ENCODE peak calls at places on chromosomes 11 and 22, in six cellular contexts. S, H, U, J, T and K are unnamed samples.

GRCh38 chr11:74678591-74679512 is 52.4 kb downstream of the CHRDL2 start:
- DNase-seq in S (no peak), H (no peak), U (no peak), J (peak), T (peak), K (no peak)

GRCh38 chr22:49151256-49152131 is 676.2 kb downstream of the BRD1 start:
- DNase-seq in S (no peak), H (no peak), U (peak), J (no peak), T (no peak), K (no peak)

GRCh38 chr11:75582935-75583709 is 21.1 kb downstream of the SERPINH1 start:
- DNase-seq in S (peak), H (no peak), U (peak), J (peak), T (peak), K (peak)

GRCh38 chr11:560305-561147 is at the start of the genes LMNTD2 and RASSF7:
- DNase-seq in S (peak), H (peak), U (peak), J (peak), T (peak), K (peak)

GRCh38 chr22:50114221-50114981 is 24.6 kb downstream of the MOV10L1 start:
- DNase-seq in S (no peak), H (no peak), U (peak), J (no peak), T (no peak), K (no peak)

GRCh38 chr11:114322934-114323333 is 26.7 kb downstream of the NNMT start:
- DNase-seq in S (no peak), H (no peak), U (no peak), J (no peak), T (no peak), K (no peak)

GRCh38 chr22:50505776-50506610 is 1.5 kb downstream of the LMF2 start:
- DNase-seq in S (no peak), H (no peak), U (no peak), J (no peak), T (no peak), K (no peak)

GRCh38 chr11:117972589-117973445 is 13.4 kb upstream of the IL10RA start:
- DNase-seq in S (no peak), H (no peak), U (no peak), J (no peak), T (no peak), K (no peak)

GRCh38 chr11:74925281-74925680 is 23.6 kb downstream of the XRRA1 start:
- DNase-seq in S (no peak), H (no peak), U (no peak), J (no peak), T (no peak), K (no peak)

GRCh38 chr22:46671824-46672432 is 51.7 kb downstream of the GRAMD4 start:
- DNase-seq in S (no peak), H (no peak), U (no peak), J (no peak), T (no peak), K (peak)

GRCh38 chr11:118876261-118876660 is 7.4 kb upstream of the CXCR5 start:
- DNase-seq in S (no peak), H (no peak), U (no peak), J (no peak), T (no peak), K (no peak)

GRCh38 chr11:45092901-45093760 is 53.3 kb upstream of the PRDM11 start:
- DNase-seq in S (no peak), H (no peak), U (no peak), J (no peak), T (no peak), K (no peak)

GRCh38 chr11:118621071-118621815 is 13.8 kb downstream of the PHLDB1 start:
- DNase-seq in S (no peak), H (peak), U (peak), J (peak), T (peak), K (peak)

GRCh38 chr11:112584674-112585073 is 324.0 kb upstream of the PLET1 start:
- DNase-seq in S (no peak), H (no peak), U (no peak), J (peak), T (no peak), K (no peak)

GRCh38 chr11:10632483-10632882 is 61.1 kb downstream of the IRAG1 start:
- DNase-seq in S (no peak), H (no peak), U (no peak), J (peak), T (no peak), K (no peak)

DNA sequence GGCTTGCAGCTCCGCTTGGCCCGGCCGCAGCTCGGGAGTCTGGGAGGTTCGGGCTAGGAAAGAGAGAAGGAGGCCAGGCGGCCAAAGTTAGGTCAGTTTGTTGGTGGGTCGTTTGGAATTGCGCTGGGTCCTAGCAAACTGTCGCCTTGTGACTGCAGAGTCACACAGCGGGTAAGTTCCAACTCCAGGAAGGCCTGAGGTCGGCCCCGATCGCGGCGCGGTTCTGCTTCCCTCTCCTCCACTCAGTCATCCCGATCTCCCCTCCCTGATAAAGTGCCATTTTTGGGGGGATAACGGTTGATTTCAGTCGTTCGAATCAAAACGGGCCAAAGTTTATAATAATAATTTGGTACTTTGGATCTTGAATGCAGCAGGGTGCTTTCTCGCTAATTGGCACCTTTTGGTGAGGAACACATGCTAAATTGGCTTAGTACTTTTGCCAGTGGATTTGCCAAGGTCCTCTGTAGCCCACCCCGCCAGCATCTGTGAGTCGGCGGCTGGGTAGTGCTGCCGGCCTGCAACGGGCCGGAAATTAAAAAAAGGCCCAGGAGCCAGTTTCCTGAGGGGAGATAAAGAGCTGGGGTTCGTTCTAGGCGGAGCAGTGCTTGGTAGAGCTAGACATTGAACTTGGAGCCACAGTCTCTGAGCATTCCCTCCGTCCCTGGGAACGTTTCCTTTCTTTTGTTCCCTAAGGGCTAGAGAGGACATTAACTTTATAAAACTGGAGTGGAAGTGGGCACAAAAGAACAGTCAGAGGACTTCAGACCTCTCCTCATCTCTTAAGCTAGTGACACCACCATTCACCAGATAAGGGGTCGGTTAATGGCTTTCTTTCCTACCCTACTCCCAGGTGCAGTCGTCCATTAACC is 927 bp downstream of the UBE2L3 start:
- DNase-seq in S (no peak), H (peak), U (peak), J (no peak), T (peak), K (no peak)
- TF ChIP-seq POLR2AphosphoS5 in S (no peak), H (no peak), U (no peak), J (no peak), T (no peak), K (no peak)

GRCh38 chr11:130480166-130480565 is 31.7 kb downstream of the ADAMTS15 start:
- DNase-seq in S (no peak), H (no peak), U (peak), J (peak), T (peak), K (no peak)
- TF ChIP-seq TAF1 in S (no peak), H (no peak), U (no peak), J (no peak), T (no peak), K (no peak)

GRCh38 chr22:38016182-38017078 is 32.1 kb upstream of the SOX10 start:
- DNase-seq in S (no peak), H (no peak), U (no peak), J (peak), T (no peak), K (no peak)
- TF ChIP-seq POLR2AphosphoS5 in S (no peak), H (no peak), U (no peak), J (no peak), T (no peak), K (no peak)

GRCh38 chr11:69692422-69692821 is 11.4 kb downstream of the FGF19 start:
- DNase-seq in S (no peak), H (no peak), U (no peak), J (no peak), T (no peak), K (no peak)

GRCh38 chr11:69694781-69695180 is 9.0 kb downstream of the FGF19 start:
- DNase-seq in S (no peak), H (no peak), U (no peak), J (no peak), T (no peak), K (no peak)

GRCh38 chr11:69689484-69690319 is 14.1 kb downstream of the FGF19 start:
- DNase-seq in S (no peak), H (no peak), U (no peak), J (no peak), T (no peak), K (no peak)

GRCh38 chr11:69686856-69687255 is 11.7 kb upstream of the LTO1 start:
- DNase-seq in S (no peak), H (no peak), U (no peak), J (no peak), T (no peak), K (no peak)

DNA sequence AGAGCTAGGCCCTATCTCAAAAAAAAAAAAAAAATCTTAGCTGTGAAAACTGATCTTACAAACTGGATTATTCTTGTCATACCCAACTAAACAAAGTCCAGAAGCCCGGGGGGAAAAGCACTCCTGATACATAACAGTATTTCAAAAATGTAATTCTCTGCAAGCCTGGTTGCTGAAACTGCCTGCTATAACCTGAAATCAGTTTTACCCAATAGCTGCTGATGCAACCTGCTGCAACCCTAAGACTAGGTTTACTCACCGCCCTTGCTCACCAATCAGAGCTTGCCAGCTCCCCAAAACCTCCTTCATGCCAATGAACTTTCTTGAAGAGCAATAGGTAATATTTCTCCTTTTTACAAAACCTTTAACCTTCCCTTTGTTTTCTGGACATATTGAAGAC is 12.4 kb downstream of the FGF19 start:
- DNase-seq in S (no peak), H (no peak), U (no peak), J (no peak), T (no peak), K (no peak)
- TF ChIP-seq TAF1 in S (no peak), H (no peak), U (no peak), J (no peak), T (no peak), K (no peak)

GRCh38 chr11:61955031-61955415 is 4.9 kb downstream of the BEST1 start:
- DNase-seq in S (no peak), H (peak), U (no peak), J (no peak), T (no peak), K (no peak)
- TF ChIP-seq POLR2AphosphoS5 in S (no peak), H (no peak), U (no peak), J (no peak), T (no peak), K (no peak)

DNA sequence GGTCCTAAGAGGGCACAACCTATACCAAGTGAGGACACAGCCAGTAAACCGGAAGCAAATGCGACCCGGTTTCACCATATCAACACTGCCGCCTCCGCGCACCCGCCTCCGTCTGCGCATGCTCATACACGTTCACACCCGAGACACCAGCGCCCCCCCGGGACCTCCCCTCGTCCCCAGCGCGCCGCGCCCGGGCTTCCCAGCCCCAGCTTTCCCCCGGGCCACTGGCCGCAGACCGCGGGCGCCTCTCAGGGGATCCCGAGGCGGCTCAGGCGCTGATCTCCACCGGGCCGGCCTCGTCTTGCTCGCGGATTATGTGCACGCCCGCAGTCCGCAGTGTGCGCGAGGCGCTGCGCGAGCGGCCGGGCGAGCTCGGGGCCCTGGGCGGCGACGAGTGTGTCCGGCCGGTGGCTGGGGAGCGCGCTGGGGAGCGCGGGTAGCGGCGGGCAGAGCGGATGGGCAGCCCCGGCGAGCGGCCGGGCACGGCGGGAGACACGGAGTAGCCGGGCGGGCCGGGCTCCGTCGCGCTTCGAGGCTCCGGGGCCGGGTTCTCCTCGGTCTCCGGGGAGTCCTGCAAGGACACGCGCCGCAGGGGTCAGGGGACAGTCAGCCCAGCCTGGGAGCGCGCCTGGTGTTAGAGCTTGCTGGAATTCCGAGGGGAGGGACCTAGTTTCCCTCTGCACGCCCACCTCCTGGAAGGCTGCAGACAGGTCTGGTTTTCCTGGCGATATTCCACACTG is 2.0 kb downstream of the HEPN1 start:
- DNase-seq in S (no peak), H (no peak), U (peak), J (peak), T (no peak), K (no peak)
- TF ChIP-seq TAF1 in S (no peak), H (no peak), U (peak), J (no peak), T (no peak), K (no peak)

GRCh38 chr11:132220464-132220863 is 850.0 kb downstream of the NTM start:
- DNase-seq in S (no peak), H (no peak), U (no peak), J (no peak), T (no peak), K (no peak)
- TF ChIP-seq POLR2AphosphoS5 in S (no peak), H (no peak), U (peak), J (no peak), T (no peak), K (no peak)